ENCODE peak calls at places on chromosomes 16 and 17, in eight cellular contexts. R is adrenal gland, P is A549, Y is GM12891, X is suprapubic skin, N is GM12892, B is stomach, D is heart left ventricle. J is an unnamed sample.

GRCh38 chr16:28597692-28598261 is 927 bp upstream of the SULT1A2 start:
- DNase-seq in R (no peak), P (peak), Y (peak), X (no peak), N (no peak), B (no peak), D (no peak), J (no peak)

GRCh38 chr17:73586921-73587680 is 57.1 kb downstream of the SDK2 start:
- DNase-seq in R (peak), P (peak), Y (no peak), X (no peak), N (no peak), B (no peak), D (peak), J (peak)

GRCh38 chr17:70929226-70929625 is 759.9 kb downstream of the KCNJ2 start:
- DNase-seq in R (no peak), P (no peak), Y (no peak), X (no peak), N (no peak), B (no peak), D (no peak), J (no peak)

GRCh38 chr17:73155410-73156165 is 9.2 kb upstream of the SSTR2 start:
- DNase-seq in R (no peak), P (no peak), Y (no peak), X (no peak), N (no peak), B (no peak), D (no peak), J (no peak)

GRCh38 chr16:29148867-29149272 is 164.0 kb downstream of the LAT start:
- DNase-seq in R (no peak), P (no peak), Y (no peak), X (no peak), N (no peak), B (peak), D (peak), J (no peak)

GRCh38 chr17:63029520-63029919 is 63.5 kb downstream of the TANC2 start:
- DNase-seq in R (no peak), P (peak), Y (no peak), X (no peak), N (no peak), B (no peak), D (no peak), J (no peak)

GRCh38 chr17:72714357-72714966 is 378.0 kb downstream of the SLC39A11 start:
- DNase-seq in R (no peak), P (peak), Y (no peak), X (no peak), N (no peak), B (no peak), D (no peak), J (no peak)

GRCh38 chr17:41009301-41009760 is 403 bp upstream of the KRTAP3-1 start:
- DNase-seq in R (no peak), P (no peak), Y (no peak), X (no peak), N (no peak), B (no peak), D (no peak), J (no peak)

GRCh38 chr16:30602595-30603277 is 7.5 kb downstream of the ZNF689 start:
- DNase-seq in R (peak), P (no peak), Y (no peak), X (no peak), N (no peak), B (no peak), D (no peak), J (no peak)

GRCh38 chr16:83356266-83356665 is 451.5 kb upstream of the HSBP1 start:
- DNase-seq in R (peak), P (peak), Y (peak), X (no peak), N (peak), B (no peak), D (no peak), J (no peak)

GRCh38 chr17:77487211-77487629 is 346.5 kb downstream of the SEC14L1 start:
- DNase-seq in R (no peak), P (no peak), Y (no peak), X (no peak), N (no peak), B (no peak), D (peak), J (no peak)

GRCh38 chr16:26889751-26890150 is 177.0 kb upstream of the C16orf82 start:
- DNase-seq in R (no peak), P (no peak), Y (no peak), X (no peak), N (no peak), B (no peak), D (no peak), J (no peak)

GRCh38 chr17:73823684-73824083 is 179.4 kb upstream of the SDK2 start:
- DNase-seq in R (no peak), P (no peak), Y (no peak), X (no peak), N (no peak), B (no peak), D (no peak), J (no peak)

GRCh38 chr17:80633197-80633596 is 88.6 kb downstream of the RPTOR start:
- DNase-seq in R (no peak), P (no peak), Y (no peak), X (no peak), N (no peak), B (no peak), D (no peak), J (no peak)

GRCh38 chr16:14041164-14041563 is 30.0 kb upstream of the MRTFB start:
- DNase-seq in R (no peak), P (no peak), Y (no peak), X (no peak), N (no peak), B (no peak), D (no peak), J (no peak)

GRCh38 chr17:46943511-46944393 is 20.8 kb downstream of the GOSR2 start:
- DNase-seq in R (peak), P (no peak), Y (no peak), X (no peak), N (no peak), B (no peak), D (peak), J (no peak)

GRCh38 chr17:68222586-68222985 is 25.3 kb upstream of the AMZ2 start:
- DNase-seq in R (no peak), P (no peak), Y (no peak), X (no peak), N (no peak), B (no peak), D (no peak), J (no peak)

GRCh38 chr16:57533618-57534336 is 2.6 kb downstream of the CCDC102A start:
- DNase-seq in R (peak), P (no peak), Y (no peak), X (peak), N (no peak), B (peak), D (peak), J (no peak)

GRCh38 chr16:66289051-66289680 is 77.3 kb upstream of the CDH5 start:
- DNase-seq in R (no peak), P (no peak), Y (no peak), X (peak), N (no peak), B (no peak), D (no peak), J (no peak)

GRCh38 chr17:39001703-39002637 is 34.8 kb upstream of the FBXO47 start:
- DNase-seq in R (peak), P (peak), Y (no peak), X (peak), N (no peak), B (peak), D (peak), J (peak)

GRCh38 chr16:70457446-70457845 is 3.1 kb downstream of the FCSK start:
- DNase-seq in R (no peak), P (no peak), Y (no peak), X (no peak), N (no peak), B (no peak), D (no peak), J (no peak)

GRCh38 chr16:61195006-61195405 is 841.2 kb downstream of the CDH8 start:
- DNase-seq in R (no peak), P (no peak), Y (no peak), X (no peak), N (no peak), B (no peak), D (no peak), J (no peak)

GRCh38 chr16:912684-913613 is 57.8 kb downstream of the LMF1 start:
- DNase-seq in R (no peak), P (no peak), Y (no peak), X (no peak), N (no peak), B (peak), D (peak), J (no peak)

GRCh38 chr16:17416461-17417221 is 54.1 kb downstream of the XYLT1 start:
- DNase-seq in R (peak), P (no peak), Y (peak), X (no peak), N (peak), B (no peak), D (peak), J (no peak)

GRCh38 chr16:53695070-53695469 is 8.6 kb downstream of the RPGRIP1L start:
- DNase-seq in R (no peak), P (no peak), Y (no peak), X (no peak), N (no peak), B (no peak), D (no peak), J (no peak)

GRCh38 chr16:2224183-2224486 is 744 bp downstream of the E4F1 start:
- DNase-seq in R (no peak), P (peak), Y (no peak), X (no peak), N (no peak), B (no peak), D (no peak), J (no peak)

GRCh38 chr17:77346765-77347164 is 206.0 kb downstream of the SEC14L1 start:
- DNase-seq in R (peak), P (no peak), Y (no peak), X (peak), N (no peak), B (no peak), D (no peak), J (no peak)

GRCh38 chr17:49486012-49486641 is 9.0 kb upstream of the NGFR start:
- DNase-seq in R (no peak), P (no peak), Y (no peak), X (no peak), N (no peak), B (no peak), D (no peak), J (no peak)

GRCh38 chr16:53429221-53429943 is 4.9 kb upstream of the RBL2 start:
- DNase-seq in R (peak), P (no peak), Y (no peak), X (no peak), N (no peak), B (no peak), D (no peak), J (no peak)

GRCh38 chr17:19011581-19011980 is 7.0 kb upstream of the FAM83G start:
- DNase-seq in R (no peak), P (no peak), Y (no peak), X (no peak), N (no peak), B (no peak), D (peak), J (no peak)

GRCh38 chr17:60127068-60128064 is 22.4 kb upstream of the CA4 start:
- DNase-seq in R (peak), P (no peak), Y (no peak), X (no peak), N (no peak), B (no peak), D (no peak), J (no peak)

GRCh38 chr16:1884155-1884760 is 12.3 kb upstream of the MEIOB start:
- DNase-seq in R (no peak), P (peak), Y (no peak), X (no peak), N (no peak), B (no peak), D (no peak), J (no peak)

GRCh38 chr16:49564577-49565224 is 191.1 kb downstream of the C16orf78 start:
- DNase-seq in R (no peak), P (no peak), Y (no peak), X (no peak), N (no peak), B (no peak), D (no peak), J (no peak)

GRCh38 chr17:35705705-35706104 is 25.7 kb upstream of the RASL10B start:
- DNase-seq in R (no peak), P (no peak), Y (no peak), X (no peak), N (no peak), B (no peak), D (no peak), J (no peak)

GRCh38 chr16:73483076-73483791 is 435.3 kb upstream of the ZFHX3 start:
- DNase-seq in R (no peak), P (no peak), Y (no peak), X (no peak), N (no peak), B (no peak), D (no peak), J (no peak)

GRCh38 chr17:38702166-38702899 is 2.7 kb upstream of the MLLT6 start:
- DNase-seq in R (peak), P (peak), Y (no peak), X (peak), N (peak), B (peak), D (peak), J (peak)

GRCh38 chr16:47110939-47111338 is 32.8 kb downstream of the NETO2 start:
- DNase-seq in R (no peak), P (peak), Y (no peak), X (no peak), N (no peak), B (no peak), D (no peak), J (no peak)

GRCh38 chr17:73272906-73273218 is 11.2 kb upstream of the CPSF4L start:
- DNase-seq in R (no peak), P (no peak), Y (no peak), X (no peak), N (no peak), B (no peak), D (no peak), J (no peak)

GRCh38 chr17:42288078-42288984 is at the start of gene STAT5A:
- DNase-seq in R (peak), P (peak), Y (peak), X (peak), N (peak), B (peak), D (peak), J (no peak)
- TF ChIP-seq POLR2A in R (peak), P (no peak), Y (no peak), X (peak), N (peak), B (peak), D (peak), J (no peak)

DNA sequence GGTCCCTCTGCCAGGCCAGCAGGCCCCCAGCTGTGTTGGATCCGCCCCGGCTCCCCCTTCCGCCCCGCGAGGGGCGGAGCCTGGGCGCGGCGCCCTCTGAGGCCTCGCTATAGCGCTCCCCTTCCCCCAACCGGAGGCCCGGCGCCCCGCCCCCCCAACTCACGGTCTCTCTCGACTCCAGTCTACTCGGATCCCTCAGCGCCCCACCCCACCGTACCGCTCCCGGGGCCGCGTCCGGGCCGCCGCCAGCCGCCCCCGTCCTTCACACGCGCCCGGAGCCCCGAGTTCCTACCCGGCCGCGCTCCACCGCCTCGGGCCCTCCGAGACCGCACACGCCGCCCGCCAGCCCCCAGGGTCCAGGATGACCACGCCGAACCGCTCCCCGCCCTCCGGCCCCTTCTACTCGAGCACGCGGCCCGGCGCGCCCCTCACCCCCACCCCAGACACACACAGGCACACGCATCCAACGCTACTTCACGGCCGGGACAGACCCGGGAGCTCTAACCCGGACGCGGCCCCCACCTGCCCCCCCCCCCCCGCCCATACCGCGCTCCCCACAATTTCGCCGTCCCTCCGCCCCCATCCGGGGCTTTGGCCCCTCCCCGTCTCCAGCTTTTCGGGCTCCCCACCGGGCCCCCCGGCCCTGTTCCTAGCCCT is 1.4 kb downstream of the PHF23 start:
- DNase-seq in R (peak), P (peak), Y (peak), X (peak), N (peak), B (peak), D (peak), J (no peak)
- TF ChIP-seq POLR2A in R (no peak), P (no peak), Y (no peak), X (no peak), N (peak), B (no peak), D (no peak), J (peak)

GRCh38 chr17:48054238-48055185 is 6.4 kb downstream of the NFE2L1 start:
- DNase-seq in R (peak), P (no peak), Y (no peak), X (no peak), N (no peak), B (peak), D (peak), J (no peak)
- TF ChIP-seq POLR2A in R (peak), P (no peak), Y (no peak), X (no peak), N (no peak), B (no peak), D (peak), J (no peak)

GRCh38 chr17:75664099-75664549 is 2.8 kb downstream of the RECQL5 start:
- DNase-seq in R (no peak), P (no peak), Y (no peak), X (no peak), N (no peak), B (no peak), D (no peak), J (no peak)

GRCh38 chr17:75668489-75668888 is 1.4 kb downstream of the SAP30BP start:
- DNase-seq in R (no peak), P (no peak), Y (no peak), X (no peak), N (no peak), B (no peak), D (no peak), J (no peak)

GRCh38 chr17:75665981-75666380 is 973 bp downstream of the RECQL5 start:
- DNase-seq in R (no peak), P (no peak), Y (no peak), X (no peak), N (no peak), B (no peak), D (no peak), J (no peak)

GRCh38 chr17:75667825-75668224 is 687 bp downstream of the SAP30BP start:
- DNase-seq in R (no peak), P (no peak), Y (no peak), X (no peak), N (no peak), B (no peak), D (no peak), J (no peak)

GRCh38 chr17:75666959-75667790 is at the start of the genes RECQL5 and SAP30BP:
- DNase-seq in R (peak), P (peak), Y (peak), X (peak), N (peak), B (peak), D (peak), J (peak)
- TF ChIP-seq POLR2A in R (peak), P (peak), Y (peak), X (peak), N (peak), B (peak), D (peak), J (peak)

DNA sequence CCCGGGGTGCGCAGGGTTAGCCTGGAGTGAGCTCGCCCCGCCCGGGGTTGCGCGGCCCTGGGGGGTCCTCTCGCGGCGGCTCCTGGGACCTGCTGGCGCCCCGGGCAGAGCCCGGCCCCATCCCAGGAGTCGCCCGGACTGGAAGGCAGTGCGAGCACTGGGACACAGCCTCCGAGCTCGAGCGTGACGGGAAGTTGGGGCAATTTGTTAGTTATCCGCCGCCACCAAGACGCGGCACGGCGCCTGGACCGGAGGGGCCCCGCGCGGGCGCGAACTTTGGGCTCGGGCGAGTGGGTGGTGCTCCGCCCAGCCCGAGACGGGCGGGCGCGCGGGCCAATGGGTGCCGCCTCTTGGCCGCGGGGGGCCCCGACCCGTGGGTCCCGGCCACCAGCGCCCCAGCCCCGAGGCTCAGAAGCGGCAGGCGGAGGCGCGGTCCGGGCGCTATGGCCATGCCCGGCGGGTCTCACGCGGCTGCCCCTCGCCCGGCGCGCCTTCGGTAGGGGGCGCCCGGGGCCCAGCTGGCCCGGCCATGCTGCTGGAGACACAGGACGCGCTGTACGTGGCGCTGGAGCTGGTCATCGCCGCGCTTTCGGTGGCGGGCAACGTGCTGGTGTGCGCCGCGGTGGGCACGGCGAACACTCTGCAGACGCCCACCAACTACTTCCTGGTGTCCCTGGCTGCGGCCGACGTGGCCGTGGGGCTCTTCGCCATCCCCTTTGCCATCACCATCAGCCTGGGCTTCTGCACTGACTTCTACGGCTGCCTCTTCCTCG is at the start of gene ADORA2B:
- DNase-seq in R (peak), P (peak), Y (peak), X (no peak), N (peak), B (peak), D (peak), J (peak)
- TF ChIP-seq POLR2A in R (no peak), P (peak), Y (no peak), X (no peak), N (no peak), B (no peak), D (no peak), J (no peak)

DNA sequence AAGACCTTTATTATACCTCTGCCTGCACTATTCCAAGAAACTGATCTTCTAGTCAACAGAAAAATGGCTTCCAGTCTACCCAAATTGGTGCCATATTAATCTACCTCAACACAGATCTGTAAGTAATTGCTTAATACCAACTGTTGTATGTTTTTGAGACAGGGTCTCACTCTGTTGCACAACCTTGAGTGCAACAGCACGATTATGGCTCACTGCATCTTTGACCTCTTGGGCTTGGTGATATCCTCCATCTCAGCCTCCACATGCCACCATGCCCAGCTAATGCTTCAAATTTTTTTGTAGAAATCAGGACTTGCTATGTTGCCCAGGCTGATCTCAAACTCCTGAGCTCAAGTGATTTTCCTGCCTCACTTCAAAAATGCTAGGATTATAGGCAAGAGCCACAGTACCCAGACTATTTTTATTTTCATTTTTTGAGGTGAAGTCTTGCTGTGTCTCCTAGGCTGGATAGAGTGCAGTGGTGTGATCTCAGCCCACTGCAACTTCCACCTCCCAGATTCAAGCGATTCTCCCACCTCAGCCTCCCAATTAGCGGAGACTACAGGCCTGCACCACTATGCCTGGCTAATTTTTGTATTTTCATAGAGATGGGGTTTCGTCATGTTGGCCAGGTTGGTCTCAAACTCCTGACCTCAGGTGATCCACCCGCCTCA is 14.4 kb downstream of the NUFIP2 start:
- DNase-seq in R (no peak), P (no peak), Y (no peak), X (no peak), N (no peak), B (no peak), D (no peak), J (no peak)
- TF ChIP-seq POLR2A in R (no peak), P (no peak), Y (peak), X (no peak), N (peak), B (no peak), D (no peak), J (no peak)

GRCh38 chr17:57995076-57995956 is 7.3 kb upstream of the VEZF1 start:
- DNase-seq in R (peak), P (peak), Y (peak), X (no peak), N (no peak), B (peak), D (peak), J (peak)
- TF ChIP-seq POLR2A in R (no peak), P (no peak), Y (peak), X (no peak), N (peak), B (no peak), D (no peak), J (peak)